ENCODE peak calls at places on chromosome X, in seven cellular contexts. Q is gastrocnemius medialis; M is stomach; Z is activated T-helper 1 cell treated with anti-CD3 and anti-CD28 coated beads, Interleukin-2, amount 50 U/mL, for 16 hours; L is GM04503; A is NCI-H1417; S is caudate nucleus. Y is an unnamed sample.

GRCh38 chrX:30795981-30796958 is 92.8 kb downstream of the TAB3 start:
- DNase-seq in S (no peak), L (no peak), Z (no peak), Q (no peak), A (no peak), M (peak), Y (no peak)

GRCh38 chrX:49959602-49960001 is 37.2 kb downstream of the CLCN5 start:
- DNase-seq in M (no peak), S (no peak), A (no peak), L (no peak), Z (no peak), Q (no peak), Y (no peak)

GRCh38 chrX:129648514-129649267 is 6.1 kb downstream of the APLN start:
- DNase-seq in A (no peak), Z (no peak), L (no peak), M (peak), Q (no peak), S (no peak), Y (no peak)

GRCh38 chrX:30751497-30751896 is 98.3 kb downstream of the GK start:
- DNase-seq in Q (no peak), A (no peak), Z (no peak), M (no peak), S (no peak), L (no peak), Y (no peak)

GRCh38 chrX:148448686-148449085 is 51.7 kb upstream of the AFF2 start:
- DNase-seq in Q (no peak), L (no peak), S (no peak), Z (no peak), A (no peak), M (no peak), Y (no peak)

GRCh38 chrX:78753571-78753970 is 6.1 kb downstream of the LPAR4 start:
- DNase-seq in Z (no peak), L (no peak), A (no peak), M (no peak), Q (no peak), S (no peak), Y (peak)

GRCh38 chrX:70174754-70175153 is 2.5 kb upstream of the DGAT2L6 start:
- DNase-seq in Z (no peak), L (no peak), A (no peak), S (no peak), M (no peak), Q (no peak), Y (no peak)

GRCh38 chrX:71111851-71112468 is 583 bp upstream of the IL2RG start:
- DNase-seq in M (no peak), A (no peak), L (no peak), S (no peak), Z (no peak), Q (no peak), Y (no peak)

GRCh38 chrX:80812176-80812575 is 2.5 kb upstream of the BRWD3 start:
- DNase-seq in A (no peak), Q (peak), Z (no peak), L (no peak), M (no peak), S (peak), Y (peak)

GRCh38 chrX:45401923-45402322 is 201.2 kb upstream of the DIPK2B start:
- DNase-seq in Z (no peak), S (no peak), A (no peak), L (no peak), Q (no peak), M (no peak), Y (no peak)

GRCh38 chrX:130594453-130594916 is 192.7 kb downstream of the RBMX2 start:
- DNase-seq in Q (no peak), Z (no peak), S (peak), A (peak), M (no peak), L (no peak), Y (no peak)

GRCh38 chrX:110087485-110088356 is 84.8 kb downstream of the TMEM164 start:
- DNase-seq in Z (no peak), L (peak), M (no peak), A (no peak), Q (peak), S (no peak), Y (no peak)

GRCh38 chrX:50779694-50780093 is 34.3 kb downstream of the SHROOM4 start:
- DNase-seq in Z (no peak), A (no peak), Q (no peak), S (no peak), M (no peak), L (no peak), Y (no peak)

GRCh38 chrX:51494409-51494808 is 2.0 kb downstream of the NUDT11 start:
- DNase-seq in Q (no peak), S (no peak), L (no peak), Z (no peak), M (no peak), A (no peak), Y (no peak)

GRCh38 chrX:51420610-51421009 is 75.8 kb downstream of the NUDT11 start:
- DNase-seq in Q (no peak), M (no peak), L (peak), A (peak), S (no peak), Z (no peak), Y (no peak)

GRCh38 chrX:54747713-54748393 is 50.2 kb downstream of the ITIH6 start:
- DNase-seq in S (no peak), M (no peak), Z (no peak), Q (no peak), A (no peak), L (no peak), Y (no peak)

GRCh38 chrX:41265615-41266014 is 68.3 kb upstream of the DDX3X start:
- DNase-seq in Q (peak), L (no peak), M (no peak), A (no peak), Z (peak), S (no peak), Y (peak)

GRCh38 chrX:84907324-84907946 is 96.2 kb upstream of the APOOL start:
- DNase-seq in M (no peak), Q (no peak), A (peak), S (no peak), L (no peak), Z (no peak), Y (no peak)

GRCh38 chrX:101430457-101431078 is 22.5 kb downstream of the HNRNPH2 start:
- DNase-seq in Q (no peak), A (no peak), Z (no peak), M (no peak), L (no peak), S (no peak), Y (no peak)

GRCh38 chrX:154327026-154327820 is 31.6 kb downstream of the TKTL1 start:
- DNase-seq in M (no peak), L (peak), Q (no peak), Z (no peak), A (no peak), S (no peak), Y (peak)

GRCh38 chrX:36908801-36909403 is 99.3 kb upstream of the FAM47C start:
- DNase-seq in Q (no peak), L (no peak), S (no peak), M (no peak), A (peak), Z (no peak), Y (no peak)

GRCh38 chrX:34401411-34401810 is 255.7 kb downstream of the TMEM47 start:
- DNase-seq in Z (no peak), S (no peak), A (no peak), Q (no peak), L (no peak), M (no peak), Y (no peak)

GRCh38 chrX:8738588-8739189 is 6.8 kb upstream of the ANOS1 start:
- DNase-seq in Q (no peak), M (peak), A (peak), Z (no peak), S (peak), L (no peak), Y (peak)

GRCh38 chrX:55135171-55135570 is 46.4 kb downstream of the PAGE2 start:
- DNase-seq in S (no peak), A (peak), Z (no peak), Q (peak), M (peak), L (peak), Y (peak)

GRCh38 chrX:148723551-148723950 is 223.1 kb downstream of the AFF2 start:
- DNase-seq in A (no peak), L (no peak), S (no peak), M (no peak), Q (no peak), Z (no peak), Y (no peak)

GRCh38 chrX:68060506-68061205 is 372.6 kb downstream of the OPHN1 start:
- DNase-seq in Z (no peak), L (no peak), M (no peak), A (no peak), Q (no peak), S (no peak), Y (no peak)

GRCh38 chrX:26952213-26952612 is 510.9 kb downstream of the PPP4R3C start:
- DNase-seq in M (no peak), A (no peak), Z (no peak), Q (no peak), S (no peak), L (no peak), Y (no peak)

GRCh38 chrX:71222929-71223328 is at the start of gene GJB1:
- DNase-seq in Q (no peak), Z (no peak), L (no peak), A (no peak), M (no peak), S (peak), Y (no peak)

GRCh38 chrX:16215660-16216059 is 48.4 kb downstream of the MAGEB17 start:
- DNase-seq in Q (no peak), A (no peak), L (no peak), S (no peak), M (no peak), Z (no peak), Y (no peak)

GRCh38 chrX:116298956-116299355 is 128.4 kb downstream of the AGTR2 start:
- DNase-seq in L (no peak), A (no peak), Z (no peak), Q (no peak), S (no peak), M (no peak), Y (no peak)

GRCh38 chrX:17814557-17814956 is 46.5 kb downstream of the RAI2 start:
- DNase-seq in S (no peak), Q (no peak), Z (no peak), L (no peak), M (no peak), A (no peak), Y (no peak)

Y was measured in transverse colon.